ENCODE peak calls at places on chromosome 12, in seven cellular contexts. I, Y, R, C, E, H and D are unnamed samples.

GRCh38 chr12:24975425-24975824 is 26.5 kb upstream of the BCAT1 start:
- DNase-seq in H (no peak), Y (no peak), E (no peak), R (no peak), I (no peak), C (no peak), D (no peak)

GRCh38 chr12:5068126-5068525 is 24.4 kb downstream of the KCNA5 start:
- DNase-seq in C (no peak), I (no peak), H (no peak), E (no peak), Y (no peak), R (no peak), D (no peak)

GRCh38 chr12:121801601-121802484 is 2.0 kb upstream of the SETD1B start:
- DNase-seq in R (no peak), C (peak), H (no peak), Y (peak), I (peak), E (peak), D (peak)

GRCh38 chr12:120126635-120127005 is 10.1 kb upstream of the RAB35 start:
- DNase-seq in C (no peak), Y (no peak), I (no peak), H (no peak), E (peak), R (no peak), D (peak)

GRCh38 chr12:55852740-55853139 is 10.0 kb upstream of the MMP19 start:
- DNase-seq in I (no peak), H (no peak), C (no peak), Y (no peak), E (no peak), R (no peak), D (no peak)

GRCh38 chr12:79725987-79726386 is 35.2 kb upstream of the PAWR start:
- DNase-seq in E (peak), H (no peak), R (no peak), C (peak), Y (no peak), I (no peak), D (no peak)

GRCh38 chr12:122871851-122872785 is 23.8 kb downstream of the VPS37B start:
- DNase-seq in I (peak), E (peak), Y (peak), C (peak), R (peak), H (no peak), D (peak)

GRCh38 chr12:109054520-109054919 is 2.1 kb downstream of the USP30 start:
- DNase-seq in Y (no peak), H (no peak), C (no peak), R (no peak), I (no peak), E (no peak), D (no peak)

GRCh38 chr12:111024205-111024794 is 103.9 kb upstream of the MYL2 start:
- DNase-seq in H (peak), Y (peak), R (peak), E (peak), C (peak), I (peak), D (peak)

GRCh38 chr12:89439946-89440345 is 84.7 kb downstream of the GALNT4 start:
- DNase-seq in I (no peak), Y (no peak), C (peak), H (no peak), E (peak), R (no peak), D (no peak)

GRCh38 chr12:51525518-51525917 is 65.5 kb upstream of the SCN8A start:
- DNase-seq in H (no peak), E (no peak), I (no peak), Y (no peak), R (no peak), C (no peak), D (no peak)

GRCh38 chr12:113149361-113150150 is at the start of gene CFAP73:
- DNase-seq in E (peak), I (peak), Y (no peak), C (peak), H (peak), R (peak), D (peak)

GRCh38 chr12:59710004-59710628 is 114.3 kb downstream of the SLC16A7 start:
- DNase-seq in H (no peak), R (no peak), Y (no peak), I (no peak), E (no peak), C (no peak), D (no peak)

GRCh38 chr12:46774011-46774633 is 51.7 kb downstream of the SLC38A4 start:
- DNase-seq in E (peak), C (peak), Y (no peak), R (no peak), I (no peak), H (no peak), D (no peak)

GRCh38 chr12:108912361-108912760 is 32.5 kb downstream of the DAO start:
- DNase-seq in E (no peak), I (no peak), R (no peak), Y (no peak), C (no peak), H (no peak), D (no peak)

GRCh38 chr12:125579916-125580315 is 514.7 kb downstream of the AACS start:
- DNase-seq in R (no peak), I (no peak), H (no peak), C (no peak), Y (no peak), E (no peak), D (no peak)

GRCh38 chr12:14884458-14884878 is 1.2 kb downstream of the MGP start:
- DNase-seq in E (peak), I (no peak), R (peak), C (peak), H (no peak), Y (peak), D (no peak)

GRCh38 chr12:101039848-101040531 is 170.0 kb downstream of the SLC5A8 start:
- DNase-seq in R (peak), I (no peak), C (peak), H (no peak), Y (no peak), E (no peak), D (no peak)

GRCh38 chr12:122423258-122424165 is 1.0 kb upstream of the CLIP1 start:
- DNase-seq in I (peak), E (peak), C (no peak), Y (no peak), R (peak), H (peak), D (peak)

GRCh38 chr12:49949866-49950265 is 671 bp upstream of the AQP2 start:
- DNase-seq in C (no peak), E (no peak), H (no peak), Y (no peak), R (no peak), I (no peak), D (no peak)

GRCh38 chr12:38417101-38417500 is 100.5 kb downstream of the ALG10B start:
- DNase-seq in I (no peak), Y (no peak), C (peak), R (no peak), E (no peak), H (no peak), D (no peak)

GRCh38 chr12:86662464-86662863 is 406.3 kb upstream of the MGAT4C start:
- DNase-seq in R (no peak), C (no peak), H (no peak), I (no peak), E (no peak), Y (no peak), D (no peak)

GRCh38 chr12:49598527-49598926 is 6.9 kb downstream of the FAM186B start:
- DNase-seq in R (no peak), E (no peak), I (no peak), H (no peak), C (no peak), Y (no peak), D (no peak)

GRCh38 chr12:69483700-69484099 is 13.5 kb downstream of the FRS2 start:
- DNase-seq in Y (no peak), H (no peak), E (no peak), R (no peak), I (no peak), C (no peak), D (no peak)

GRCh38 chr12:61282790-61283575 is 977.2 kb upstream of the USP15 start:
- DNase-seq in R (no peak), Y (no peak), I (no peak), H (no peak), E (no peak), C (peak), D (no peak)

GRCh38 chr12:119989619-119990381 is 764 bp downstream of the BICDL1 start:
- DNase-seq in C (peak), Y (peak), I (peak), H (no peak), R (peak), E (peak), D (peak)

GRCh38 chr12:131135786-131136538 is 182.3 kb downstream of the ADGRD1 start:
- DNase-seq in Y (no peak), I (no peak), R (no peak), C (no peak), H (no peak), E (no peak), D (no peak)

GRCh38 chr12:65188179-65188709 is 18.9 kb downstream of the LEMD3 start:
- DNase-seq in H (no peak), E (no peak), C (no peak), I (no peak), R (no peak), Y (peak), D (no peak)

GRCh38 chr12:108342985-108343384 is 3.9 kb upstream of the CMKLR1 start:
- DNase-seq in R (no peak), E (peak), H (no peak), I (no peak), C (no peak), Y (no peak), D (no peak)

GRCh38 chr12:28172434-28173030 is 17.7 kb upstream of the CCDC91 start:
- DNase-seq in Y (peak), I (peak), H (peak), R (peak), E (peak), C (peak), D (peak)

GRCh38 chr12:122064780-122065588 is 13.6 kb upstream of the MLXIP start:
- DNase-seq in I (peak), R (peak), E (peak), C (peak), H (peak), Y (no peak), D (no peak)

GRCh38 chr12:108838194-108839010 is 19.0 kb downstream of the SSH1 start:
- DNase-seq in E (peak), H (peak), I (no peak), R (peak), C (peak), Y (peak), D (peak)

GRCh38 chr12:43283206-43283605 is 268.8 kb downstream of the ADAMTS20 start:
- DNase-seq in C (no peak), R (no peak), H (no peak), Y (no peak), E (peak), I (no peak), D (no peak)

GRCh38 chr12:102960766-102961487 is 3.5 kb downstream of the ASCL1 start:
- DNase-seq in R (no peak), H (no peak), E (no peak), I (peak), Y (no peak), C (no peak), D (no peak)
- TF ChIP-seq EZH2phosphoT487 in R (no peak), H (no peak), E (no peak), I (no peak), Y (no peak), C (no peak), D (peak)

DNA sequence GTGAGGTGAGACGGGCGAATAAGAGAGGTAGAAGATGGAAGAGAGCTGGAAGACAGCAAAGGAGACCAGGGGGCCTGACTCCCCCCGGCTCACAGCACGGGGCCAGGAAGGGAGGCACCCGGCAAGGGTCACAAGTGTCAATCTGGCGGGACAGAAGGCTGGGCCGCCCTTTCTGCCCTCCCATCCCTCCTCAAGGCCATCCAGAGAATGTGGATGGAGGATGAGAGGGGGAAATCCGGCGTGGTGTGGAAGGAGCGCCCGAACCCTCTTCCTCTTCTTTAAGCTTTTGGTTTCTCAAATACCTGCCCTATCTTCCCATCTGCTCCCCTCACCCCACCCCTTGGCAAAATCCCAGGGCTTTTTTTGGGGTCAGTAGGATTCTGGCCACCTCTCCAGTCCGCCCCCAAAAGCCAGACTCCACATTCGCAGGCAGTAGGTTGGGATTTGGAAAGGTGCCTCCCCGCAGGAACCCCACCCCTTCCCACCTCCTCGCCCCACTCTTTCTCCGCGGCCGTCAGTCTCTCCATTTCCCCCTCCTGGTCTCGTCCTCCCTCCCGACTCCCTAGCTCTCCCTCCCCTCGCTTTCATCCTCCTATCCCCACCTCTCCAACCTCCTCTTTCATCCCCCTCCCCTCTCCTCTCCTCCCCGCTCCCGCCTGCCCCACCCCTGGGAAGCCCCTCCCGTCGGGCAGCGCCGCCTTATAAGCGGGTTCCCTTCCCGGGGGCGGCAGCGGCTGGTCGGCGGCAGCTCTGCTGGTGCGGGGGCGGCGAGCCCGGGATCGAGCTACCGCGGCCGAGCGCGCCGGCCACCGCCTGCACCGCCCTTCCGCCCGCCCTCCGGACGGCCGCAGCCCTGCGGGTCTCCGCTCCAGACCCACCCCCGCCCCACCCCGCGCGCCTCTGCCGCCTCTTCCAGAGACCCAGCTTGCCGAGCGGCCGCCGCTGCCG is at the start of gene PTMS:
- DNase-seq in E (peak), R (peak), Y (no peak), H (peak), I (peak), C (peak), D (peak)
- TF ChIP-seq EZH2 in E (no peak), R (no peak), Y (no peak), H (no peak), I (no peak), C (no peak), D (no peak)

DNA sequence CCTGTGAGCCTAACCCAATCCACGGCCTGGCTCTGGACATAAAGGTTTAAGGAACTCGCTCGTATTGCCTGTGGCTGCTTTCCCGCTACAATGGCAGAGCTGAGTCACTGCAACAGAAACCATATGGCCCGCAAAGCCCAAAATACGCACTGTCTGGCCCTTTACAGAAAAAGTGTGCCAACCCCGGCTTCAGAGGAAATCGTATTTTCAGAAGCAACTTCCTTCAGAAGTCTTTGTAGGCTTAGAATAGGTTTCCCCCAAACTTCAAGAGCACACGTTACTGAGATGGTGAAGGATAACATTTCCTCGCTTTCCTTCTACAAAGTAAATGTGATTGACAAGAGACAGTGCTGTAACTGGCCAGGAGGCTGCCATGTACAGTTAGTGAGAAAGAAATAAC is 34.8 kb upstream of the TESC start:
- DNase-seq in C (no peak), H (no peak), I (no peak), Y (peak), R (no peak), E (peak), D (no peak)
- TF ChIP-seq EZH2phosphoT487 in C (no peak), H (no peak), I (no peak), Y (no peak), R (no peak), E (no peak), D (no peak)

DNA sequence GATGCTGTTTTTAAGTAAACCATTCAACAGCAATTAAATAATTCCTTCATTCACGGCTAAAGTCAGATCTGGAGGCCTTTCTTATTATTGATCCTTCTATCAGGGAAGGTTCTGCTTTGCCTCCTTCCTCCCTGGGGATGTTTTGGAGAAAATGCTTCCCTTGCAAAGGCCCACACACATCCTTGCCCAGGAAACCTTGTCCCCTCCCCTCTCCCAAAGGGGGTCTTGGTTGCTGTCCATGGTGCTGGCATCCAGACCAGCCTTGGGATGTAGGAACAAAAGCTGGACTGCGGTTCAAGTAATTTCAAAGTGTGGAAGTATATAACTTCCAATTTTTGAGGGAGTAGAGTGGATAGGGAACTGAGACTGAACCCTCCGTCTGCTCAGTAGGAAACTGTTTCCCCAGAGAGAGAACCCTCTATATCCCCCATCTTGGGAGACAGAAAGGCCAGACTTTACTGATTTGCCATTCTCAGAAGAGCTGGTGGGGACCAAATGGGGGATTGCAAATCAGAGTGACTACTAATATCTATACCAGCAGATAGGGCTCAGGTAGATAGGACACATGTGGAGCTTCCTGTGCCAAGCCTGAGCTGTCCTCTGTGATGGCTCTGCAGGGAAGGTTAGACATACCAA is 5.6 kb downstream of the MARCHF9 start:
- DNase-seq in C (no peak), H (no peak), I (peak), E (no peak), Y (no peak), R (no peak), D (peak)
- TF ChIP-seq EZH2 in C (no peak), H (no peak), I (no peak), E (no peak), Y (no peak), R (no peak), D (no peak)